ENCODE peak calls at places on chromosomes 13 and 19, in seven cellular contexts. One of them, this sample, is unnamed. For H3K4me1, the result is how much of the 10 kb centered on the place peaks cover.

GRCh38 chr13:20197361-20197834 is 4.7 kb upstream of the GJB2 start:
- DNase-seq in K562: peak
- DNase-seq in IMR-90: peak
- DNase-seq in suprapubic skin: no peak
- DNase-seq in heart left ventricle: no peak
- DNase-seq in ovary: no peak
- DNase-seq in tibial nerve: no peak
- DNase-seq in this sample: no peak

GRCh38 chr19:32691952-32692726 is 518 bp downstream of the NUDT19 start:
- DNase-seq in K562: peak
- DNase-seq in IMR-90: peak
- DNase-seq in suprapubic skin: peak
- DNase-seq in heart left ventricle: peak
- DNase-seq in ovary: peak
- DNase-seq in tibial nerve: no peak
- DNase-seq in this sample: peak

GRCh38 chr13:104694397-104694796 is 1628.2 kb upstream of the SLC10A2 start:
- DNase-seq in K562: no peak
- DNase-seq in IMR-90: no peak
- DNase-seq in suprapubic skin: no peak
- DNase-seq in heart left ventricle: no peak
- DNase-seq in ovary: no peak
- DNase-seq in tibial nerve: no peak
- DNase-seq in this sample: no peak

GRCh38 chr13:97640236-97640635 is 206.3 kb downstream of the RAP2A start:
- DNase-seq in K562: no peak
- DNase-seq in IMR-90: no peak
- DNase-seq in suprapubic skin: no peak
- DNase-seq in heart left ventricle: no peak
- DNase-seq in ovary: no peak
- DNase-seq in tibial nerve: no peak
- DNase-seq in this sample: no peak

GRCh38 chr19:5804516-5805464 is at the start of gene NRTN:
- DNase-seq in K562: peak
- DNase-seq in IMR-90: no peak
- DNase-seq in suprapubic skin: no peak
- DNase-seq in heart left ventricle: peak
- DNase-seq in ovary: peak
- DNase-seq in tibial nerve: no peak
- DNase-seq in this sample: no peak

GRCh38 chr13:79582896-79583295 is 101.9 kb downstream of the NDFIP2 start:
- DNase-seq in K562: no peak
- DNase-seq in IMR-90: no peak
- DNase-seq in suprapubic skin: no peak
- DNase-seq in heart left ventricle: no peak
- DNase-seq in ovary: no peak
- DNase-seq in tibial nerve: no peak
- DNase-seq in this sample: no peak

GRCh38 chr13:24557121-24557520 is 44.5 kb upstream of the PARP4 start:
- DNase-seq in K562: no peak
- DNase-seq in IMR-90: no peak
- DNase-seq in suprapubic skin: no peak
- DNase-seq in heart left ventricle: no peak
- DNase-seq in ovary: no peak
- DNase-seq in tibial nerve: no peak
- DNase-seq in this sample: no peak

GRCh38 chr13:111335263-111335662 is 14.8 kb downstream of the TEX29 start:
- DNase-seq in K562: no peak
- DNase-seq in IMR-90: no peak
- DNase-seq in suprapubic skin: no peak
- DNase-seq in heart left ventricle: no peak
- DNase-seq in ovary: no peak
- DNase-seq in tibial nerve: no peak
- DNase-seq in this sample: no peak

GRCh38 chr13:45349438-45349837 is 8.5 kb upstream of the TPT1 start:
- DNase-seq in K562: no peak
- DNase-seq in IMR-90: peak
- DNase-seq in suprapubic skin: no peak
- DNase-seq in heart left ventricle: no peak
- DNase-seq in ovary: no peak
- DNase-seq in tibial nerve: no peak
- DNase-seq in this sample: no peak

GRCh38 chr13:107553838-107554237 is 661.5 kb downstream of the LIG4 start:
- DNase-seq in K562: no peak
- DNase-seq in IMR-90: peak
- DNase-seq in suprapubic skin: no peak
- DNase-seq in heart left ventricle: no peak
- DNase-seq in ovary: no peak
- DNase-seq in tibial nerve: no peak
- DNase-seq in this sample: no peak

GRCh38 chr13:110820311-110820710 is 94.6 kb downstream of the ANKRD10 start:
- DNase-seq in K562: no peak
- DNase-seq in IMR-90: no peak
- DNase-seq in suprapubic skin: no peak
- DNase-seq in heart left ventricle: no peak
- DNase-seq in ovary: no peak
- DNase-seq in tibial nerve: no peak
- DNase-seq in this sample: no peak

GRCh38 chr13:113900646-113901045 is 36.8 kb upstream of the GAS6 start:
- DNase-seq in K562: no peak
- DNase-seq in IMR-90: no peak
- DNase-seq in suprapubic skin: no peak
- DNase-seq in heart left ventricle: no peak
- DNase-seq in ovary: no peak
- DNase-seq in tibial nerve: no peak
- DNase-seq in this sample: peak

GRCh38 chr19:32251634-32252332 is 93.6 kb upstream of the ZNF507 start:
- DNase-seq in K562: no peak
- DNase-seq in IMR-90: no peak
- DNase-seq in suprapubic skin: no peak
- DNase-seq in heart left ventricle: no peak
- DNase-seq in ovary: no peak
- DNase-seq in tibial nerve: no peak
- DNase-seq in this sample: no peak

GRCh38 chr19:33310606-33311325 is 8.4 kb upstream of the CEBPA start:
- DNase-seq in K562: no peak
- DNase-seq in IMR-90: no peak
- DNase-seq in suprapubic skin: no peak
- DNase-seq in heart left ventricle: no peak
- DNase-seq in ovary: no peak
- DNase-seq in tibial nerve: no peak
- DNase-seq in this sample: no peak

GRCh38 chr13:113034451-113035208 is 65.6 kb downstream of the MCF2L start:
- DNase-seq in K562: peak
- DNase-seq in IMR-90: peak
- DNase-seq in suprapubic skin: no peak
- DNase-seq in heart left ventricle: peak
- DNase-seq in ovary: peak
- DNase-seq in tibial nerve: no peak
- DNase-seq in this sample: peak

GRCh38 chr13:29449726-29450125 is 145.8 kb downstream of the SLC7A1 start:
- DNase-seq in K562: no peak
- DNase-seq in IMR-90: no peak
- DNase-seq in suprapubic skin: no peak
- DNase-seq in heart left ventricle: no peak
- DNase-seq in ovary: no peak
- DNase-seq in tibial nerve: no peak
- DNase-seq in this sample: no peak
- TF ChIP-seq POLR2A in K562: no peak
- TF ChIP-seq POLR2A in IMR-90: no peak
- TF ChIP-seq POLR2A in suprapubic skin: no peak
- TF ChIP-seq POLR2A in heart left ventricle: no peak
- TF ChIP-seq POLR2A in ovary: no peak
- TF ChIP-seq POLR2A in tibial nerve: no peak
- TF ChIP-seq POLR2A in this sample: no peak

DNA sequence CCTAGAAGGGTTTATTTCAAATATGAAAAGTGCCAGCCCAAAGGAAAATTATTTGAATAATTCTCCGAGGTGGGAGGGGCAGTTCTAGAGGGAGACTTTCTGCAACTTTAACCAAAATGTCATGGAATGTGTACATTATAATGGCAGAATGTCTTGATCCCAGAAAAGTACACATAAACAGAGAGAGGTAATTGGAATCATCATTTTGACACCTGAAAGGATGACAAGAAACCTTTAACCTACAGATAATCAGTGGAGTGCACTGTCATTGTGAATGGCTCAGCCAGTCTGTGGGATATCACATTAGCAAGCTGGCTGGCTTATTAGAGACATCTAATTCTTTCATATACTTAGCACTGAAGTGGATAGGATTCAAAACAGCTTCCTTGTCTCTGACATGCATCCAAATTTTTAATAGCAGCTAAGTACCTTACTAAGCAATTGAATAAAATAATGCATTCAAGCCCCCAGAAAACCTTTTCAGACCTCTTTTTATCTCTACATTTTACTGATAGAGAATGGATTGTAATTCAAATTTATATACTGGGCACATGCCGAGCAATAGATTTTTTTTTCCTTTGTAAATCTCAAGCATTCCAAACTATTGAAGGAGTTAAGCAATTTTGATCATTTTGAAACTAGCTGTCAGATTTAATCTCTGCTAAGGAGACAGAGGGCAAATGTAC is 468.6 kb downstream of the COG6 start:
- DNase-seq in K562: no peak
- DNase-seq in IMR-90: no peak
- DNase-seq in suprapubic skin: no peak
- DNase-seq in heart left ventricle: no peak
- DNase-seq in ovary: no peak
- DNase-seq in tibial nerve: no peak
- DNase-seq in this sample: no peak
- H3K4me1 ChIP-seq in K562: under half
- H3K4me1 ChIP-seq in IMR-90: under half
- H3K4me1 ChIP-seq in suprapubic skin: under half
- H3K4me1 ChIP-seq in heart left ventricle: under half
- H3K4me1 ChIP-seq in ovary: under half
- H3K4me1 ChIP-seq in tibial nerve: under half
- H3K4me1 ChIP-seq in this sample: under half

DNA sequence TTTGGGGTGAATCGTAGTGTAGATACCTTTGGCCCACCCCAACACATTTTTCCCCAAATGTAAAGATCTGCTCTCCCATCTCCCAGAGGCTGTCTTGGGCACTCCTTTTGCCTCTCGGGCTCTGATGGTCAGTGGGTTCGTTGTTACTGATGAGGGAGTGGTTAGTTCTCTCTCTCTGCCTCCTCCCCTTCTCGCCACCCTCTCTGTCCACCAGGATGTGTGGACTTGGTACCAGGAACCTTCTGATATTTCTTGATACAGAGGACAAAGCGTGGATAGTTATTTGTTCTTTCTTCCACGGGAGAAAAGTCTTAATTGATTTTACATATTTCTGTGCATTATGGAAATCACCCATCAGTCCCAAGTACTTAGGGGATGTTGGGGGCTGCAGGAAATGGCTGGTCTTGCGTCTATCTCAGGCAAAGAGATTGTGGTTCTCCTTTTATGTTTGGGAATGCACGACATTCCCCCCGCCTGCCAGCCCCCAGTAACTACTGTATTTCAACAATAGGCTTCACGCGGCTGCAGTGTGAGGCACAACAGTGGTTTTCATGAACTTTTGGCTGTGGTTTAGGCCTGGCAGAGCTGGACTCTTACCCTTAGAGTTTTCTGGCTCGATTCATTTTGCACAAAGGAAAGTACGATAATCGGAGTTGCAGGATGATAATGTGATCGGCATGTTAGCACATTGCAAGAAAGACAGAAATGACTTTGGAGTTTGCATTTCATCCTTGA is 79.0 kb upstream of the ZNF536 start:
- DNase-seq in K562: no peak
- DNase-seq in IMR-90: no peak
- DNase-seq in suprapubic skin: no peak
- DNase-seq in heart left ventricle: no peak
- DNase-seq in ovary: no peak
- DNase-seq in tibial nerve: no peak
- DNase-seq in this sample: no peak
- H3K4me3 ChIP-seq in K562: no peak
- H3K4me3 ChIP-seq in IMR-90: no peak
- H3K4me3 ChIP-seq in suprapubic skin: no peak
- H3K4me3 ChIP-seq in heart left ventricle: no peak
- H3K4me3 ChIP-seq in ovary: no peak
- H3K4me3 ChIP-seq in tibial nerve: no peak
- H3K4me3 ChIP-seq in this sample: no peak

DNA sequence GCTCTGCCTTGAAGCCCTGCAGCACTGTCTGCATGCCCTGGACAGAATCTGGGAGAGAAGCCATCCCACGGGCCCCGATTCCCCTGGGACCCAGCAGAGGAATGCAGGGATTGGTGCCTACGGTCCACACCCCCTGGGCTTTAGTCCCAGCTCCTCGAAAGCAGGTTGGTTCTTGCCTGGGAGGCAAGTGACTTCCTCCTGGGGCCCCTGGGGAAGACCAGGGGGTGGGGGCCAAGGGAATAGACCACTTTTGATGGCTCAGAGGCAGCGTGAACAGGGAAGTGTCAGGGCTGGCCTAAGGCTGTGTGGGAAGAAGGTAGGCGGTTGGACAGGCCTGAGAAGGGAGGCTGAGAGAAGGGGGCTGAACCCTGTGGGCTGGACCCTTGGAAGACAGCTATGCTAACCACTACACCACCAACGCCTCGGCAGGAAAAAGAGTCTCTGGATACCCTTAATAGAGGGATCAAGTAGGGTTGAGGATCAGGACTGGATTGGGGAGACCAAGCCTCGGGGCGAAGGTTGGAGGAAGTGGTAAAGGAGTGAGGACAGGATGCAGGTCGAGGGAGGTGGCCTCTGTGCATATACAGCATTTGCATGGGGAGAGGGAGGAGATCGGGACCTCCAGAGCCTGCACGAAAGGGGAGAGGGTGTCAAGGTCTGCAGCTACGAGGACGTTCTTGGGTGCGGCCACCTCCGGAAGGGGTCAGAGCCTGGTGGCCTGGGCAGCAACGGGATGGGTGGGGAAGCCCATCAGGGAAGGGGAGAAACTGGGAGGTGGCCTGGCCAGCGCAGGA is 774 bp downstream of the DPP9 start:
- DNase-seq in K562: no peak
- DNase-seq in IMR-90: peak
- DNase-seq in suprapubic skin: no peak
- DNase-seq in heart left ventricle: no peak
- DNase-seq in ovary: peak
- DNase-seq in tibial nerve: no peak
- DNase-seq in this sample: peak
- TF ChIP-seq POLR2A in K562: no peak
- TF ChIP-seq POLR2A in IMR-90: no peak
- TF ChIP-seq POLR2A in suprapubic skin: no peak
- TF ChIP-seq POLR2A in heart left ventricle: no peak
- TF ChIP-seq POLR2A in ovary: no peak
- TF ChIP-seq POLR2A in tibial nerve: no peak
- TF ChIP-seq POLR2A in this sample: no peak

This sample was measured in uterus.